ENCODE peak calls at places on chromosome 13, in four cellular contexts. One of them, this sample, is unnamed.

GRCh38 chr13:39385621-39386231 is 217.3 kb downstream of the LHFPL6 start:
- DNase-seq in NCI-H69: peak
- DNase-seq in NCI-H774: peak
- DNase-seq in thoracic aorta: no peak
- DNase-seq in this sample: peak

GRCh38 chr13:73090116-73090811 is 31.5 kb downstream of the KLF5 start:
- DNase-seq in NCI-H69: peak
- DNase-seq in NCI-H774: no peak
- DNase-seq in thoracic aorta: no peak
- DNase-seq in this sample: no peak

GRCh38 chr13:109918179-109918651 is 131.8 kb upstream of the IRS2 start:
- DNase-seq in thoracic aorta: no peak
- DNase-seq in NCI-H69: no peak
- DNase-seq in NCI-H774: no peak
- DNase-seq in this sample: no peak

GRCh38 chr13:100330662-100331061 is 241.8 kb downstream of the PCCA start:
- DNase-seq in thoracic aorta: no peak
- DNase-seq in NCI-H69: peak
- DNase-seq in NCI-H774: no peak
- DNase-seq in this sample: no peak

GRCh38 chr13:112153846-112154245 is 86.9 kb downstream of the SOX1 start:
- DNase-seq in NCI-H69: no peak
- DNase-seq in thoracic aorta: no peak
- DNase-seq in NCI-H774: no peak
- DNase-seq in this sample: no peak

GRCh38 chr13:30634838-30635237 is 17.1 kb downstream of the USPL1 start:
- DNase-seq in NCI-H69: no peak
- DNase-seq in NCI-H774: no peak
- DNase-seq in thoracic aorta: no peak
- DNase-seq in this sample: no peak

GRCh38 chr13:100392709-100393630 is 195.6 kb downstream of the GGACT start:
- DNase-seq in NCI-H69: peak
- DNase-seq in NCI-H774: no peak
- DNase-seq in thoracic aorta: peak
- DNase-seq in this sample: peak

GRCh38 chr13:80359459-80360297 is 18.8 kb upstream of the SPRY2 start:
- DNase-seq in NCI-H69: peak
- DNase-seq in NCI-H774: no peak
- DNase-seq in thoracic aorta: no peak
- DNase-seq in this sample: no peak

GRCh38 chr13:110913322-110913721 is 1.5 kb downstream of the ANKRD10 start:
- DNase-seq in NCI-H69: peak
- DNase-seq in NCI-H774: no peak
- DNase-seq in thoracic aorta: no peak
- DNase-seq in this sample: no peak

GRCh38 chr13:50357586-50358118 is 342.4 kb downstream of the KCNRG start:
- DNase-seq in thoracic aorta: no peak
- DNase-seq in NCI-H774: peak
- DNase-seq in NCI-H69: peak
- DNase-seq in this sample: no peak

GRCh38 chr13:34543836-34544235 is 398.2 kb upstream of the NBEA start:
- DNase-seq in NCI-H69: no peak
- DNase-seq in thoracic aorta: no peak
- DNase-seq in NCI-H774: no peak
- DNase-seq in this sample: no peak

GRCh38 chr13:72662548-72662947 is 64.9 kb downstream of the MZT1 start:
- DNase-seq in NCI-H774: no peak
- DNase-seq in NCI-H69: no peak
- DNase-seq in thoracic aorta: no peak
- DNase-seq in this sample: no peak

GRCh38 chr13:35140321-35140720 is 198.3 kb downstream of the NBEA start:
- DNase-seq in NCI-H69: peak
- DNase-seq in NCI-H774: no peak
- DNase-seq in thoracic aorta: no peak
- DNase-seq in this sample: no peak

GRCh38 chr13:98528663-98529064 is 48.2 kb downstream of the STK24 start:
- DNase-seq in thoracic aorta: no peak
- DNase-seq in NCI-H69: no peak
- DNase-seq in NCI-H774: no peak
- DNase-seq in this sample: no peak

GRCh38 chr13:44198826-44199225 is 174.8 kb upstream of the SERP2 start:
- DNase-seq in NCI-H774: no peak
- DNase-seq in thoracic aorta: no peak
- DNase-seq in NCI-H69: peak
- DNase-seq in this sample: no peak

GRCh38 chr13:57286511-57287098 is 119.6 kb downstream of the PRR20E start:
- DNase-seq in thoracic aorta: no peak
- DNase-seq in NCI-H774: no peak
- DNase-seq in NCI-H69: no peak
- DNase-seq in this sample: no peak

GRCh38 chr13:96091164-96091931 is 1.4 kb downstream of the HS6ST3 start:
- DNase-seq in NCI-H69: peak
- DNase-seq in NCI-H774: no peak
- DNase-seq in thoracic aorta: no peak
- DNase-seq in this sample: no peak